ENCODE peak calls at places on chromosomes 3 and 15, in six cellular contexts. One of them, this sample, is unnamed.

GRCh38 chr15:87849181-87849580 is 407.4 kb downstream of the NTRK3 start:
- DNase-seq in A172: no peak
- DNase-seq in stimulated activated CD8-positive, alpha-beta memory T cell treated with anti-CD3 and anti-CD28 coated beads, Interleukin-2, amount 100 ng/mL, for 48 hours: no peak
- DNase-seq in substantia nigra: no peak
- DNase-seq in stromal cell of bone marrow: no peak
- DNase-seq in LoVo: no peak
- DNase-seq in this sample: no peak

GRCh38 chr3:197458179-197458707 is 97.5 kb downstream of the BDH1 start:
- DNase-seq in A172: peak
- DNase-seq in stimulated activated CD8-positive, alpha-beta memory T cell treated with anti-CD3 and anti-CD28 coated beads, Interleukin-2, amount 100 ng/mL, for 48 hours: no peak
- DNase-seq in LoVo: no peak
- DNase-seq in substantia nigra: no peak
- DNase-seq in stromal cell of bone marrow: no peak
- DNase-seq in this sample: no peak

GRCh38 chr3:134838599-134838998 is 43.5 kb downstream of the EPHB1 start:
- DNase-seq in substantia nigra: no peak
- DNase-seq in stromal cell of bone marrow: no peak
- DNase-seq in A172: no peak
- DNase-seq in stimulated activated CD8-positive, alpha-beta memory T cell treated with anti-CD3 and anti-CD28 coated beads, Interleukin-2, amount 100 ng/mL, for 48 hours: no peak
- DNase-seq in LoVo: no peak
- DNase-seq in this sample: no peak

GRCh38 chr3:191762323-191762960 is 301.5 kb downstream of the PYDC2 start:
- DNase-seq in stromal cell of bone marrow: peak
- DNase-seq in A172: peak
- DNase-seq in stimulated activated CD8-positive, alpha-beta memory T cell treated with anti-CD3 and anti-CD28 coated beads, Interleukin-2, amount 100 ng/mL, for 48 hours: no peak
- DNase-seq in LoVo: peak
- DNase-seq in substantia nigra: no peak
- DNase-seq in this sample: peak

GRCh38 chr3:13575459-13576061 is 26.6 kb downstream of the FBLN2 start:
- DNase-seq in substantia nigra: no peak
- DNase-seq in LoVo: no peak
- DNase-seq in A172: peak
- DNase-seq in stromal cell of bone marrow: no peak
- DNase-seq in stimulated activated CD8-positive, alpha-beta memory T cell treated with anti-CD3 and anti-CD28 coated beads, Interleukin-2, amount 100 ng/mL, for 48 hours: no peak
- DNase-seq in this sample: no peak

GRCh38 chr3:175111036-175111435 is 251.9 kb downstream of the NAALADL2 start:
- DNase-seq in substantia nigra: no peak
- DNase-seq in stromal cell of bone marrow: peak
- DNase-seq in LoVo: no peak
- DNase-seq in A172: no peak
- DNase-seq in stimulated activated CD8-positive, alpha-beta memory T cell treated with anti-CD3 and anti-CD28 coated beads, Interleukin-2, amount 100 ng/mL, for 48 hours: no peak
- DNase-seq in this sample: no peak

GRCh38 chr3:65669163-65669875 is 369.4 kb downstream of the MAGI1 start:
- DNase-seq in LoVo: no peak
- DNase-seq in stimulated activated CD8-positive, alpha-beta memory T cell treated with anti-CD3 and anti-CD28 coated beads, Interleukin-2, amount 100 ng/mL, for 48 hours: no peak
- DNase-seq in A172: no peak
- DNase-seq in stromal cell of bone marrow: peak
- DNase-seq in substantia nigra: no peak
- DNase-seq in this sample: no peak

GRCh38 chr15:77568960-77569646 is 63.6 kb downstream of the LINGO1 start:
- DNase-seq in substantia nigra: peak
- DNase-seq in LoVo: no peak
- DNase-seq in stromal cell of bone marrow: peak
- DNase-seq in stimulated activated CD8-positive, alpha-beta memory T cell treated with anti-CD3 and anti-CD28 coated beads, Interleukin-2, amount 100 ng/mL, for 48 hours: no peak
- DNase-seq in A172: no peak
- DNase-seq in this sample: no peak

GRCh38 chr3:36166477-36166876 is 213.8 kb upstream of the STAC start:
- DNase-seq in stimulated activated CD8-positive, alpha-beta memory T cell treated with anti-CD3 and anti-CD28 coated beads, Interleukin-2, amount 100 ng/mL, for 48 hours: no peak
- DNase-seq in LoVo: peak
- DNase-seq in stromal cell of bone marrow: peak
- DNase-seq in substantia nigra: no peak
- DNase-seq in A172: peak
- DNase-seq in this sample: peak

GRCh38 chr3:17494117-17494809 is 248.2 kb downstream of the TBC1D5 start:
- DNase-seq in substantia nigra: no peak
- DNase-seq in LoVo: no peak
- DNase-seq in stimulated activated CD8-positive, alpha-beta memory T cell treated with anti-CD3 and anti-CD28 coated beads, Interleukin-2, amount 100 ng/mL, for 48 hours: no peak
- DNase-seq in A172: peak
- DNase-seq in stromal cell of bone marrow: no peak
- DNase-seq in this sample: no peak

GRCh38 chr3:17741621-17742091 is 775 bp downstream of the TBC1D5 start:
- DNase-seq in LoVo: peak
- DNase-seq in stromal cell of bone marrow: no peak
- DNase-seq in stimulated activated CD8-positive, alpha-beta memory T cell treated with anti-CD3 and anti-CD28 coated beads, Interleukin-2, amount 100 ng/mL, for 48 hours: no peak
- DNase-seq in substantia nigra: no peak
- DNase-seq in A172: peak
- DNase-seq in this sample: no peak

GRCh38 chr3:188792788-188793187 is 379.0 kb upstream of the TPRG1 start:
- DNase-seq in A172: no peak
- DNase-seq in substantia nigra: peak
- DNase-seq in stromal cell of bone marrow: no peak
- DNase-seq in stimulated activated CD8-positive, alpha-beta memory T cell treated with anti-CD3 and anti-CD28 coated beads, Interleukin-2, amount 100 ng/mL, for 48 hours: no peak
- DNase-seq in LoVo: no peak
- DNase-seq in this sample: no peak